ENCODE peak calls at places on chromosome 6, in eight cellular contexts. H is A549, S is heart right ventricle, K is hepatocyte, Q is H9, C is heart left ventricle, B is right lobe of liver, X is neural progenitor cell. Z is an unnamed sample.

GRCh38 chr6:107590378-107590777 is 100.5 kb downstream of the SOBP start:
- DNase-seq in K (no peak), H (no peak), C (no peak), Q (no peak), B (no peak), S (no peak), X (peak; percentile 34), Z (no peak)

GRCh38 chr6:129120856-129121255 is 237.9 kb downstream of the LAMA2 start:
- DNase-seq in X (no peak), B (no peak), Q (no peak), K (no peak), H (no peak), S (no peak), C (no peak), Z (no peak)

GRCh38 chr6:26363882-26364825 is 844 bp upstream of the BTN3A2 start:
- DNase-seq in Q (no peak), B (no peak), K (peak; percentile 12), S (no peak), H (no peak), X (no peak), C (no peak), Z (peak; percentile 30)

GRCh38 chr6:18237167-18237566 is 27.2 kb downstream of the DEK start:
- DNase-seq in S (no peak), B (no peak), C (no peak), H (no peak), Q (no peak), X (no peak), K (no peak), Z (no peak)

GRCh38 chr6:157164972-157165371 is 158.3 kb downstream of the TMEM242 start:
- DNase-seq in X (no peak), K (no peak), H (no peak), Q (no peak), S (no peak), C (no peak), B (no peak), Z (no peak)

GRCh38 chr6:30676660-30677270 is 4.0 kb upstream of the DHX16 start:
- DNase-seq in Q (no peak), B (peak; percentile 73), H (no peak), C (no peak), X (no peak), S (no peak), K (no peak), Z (no peak)

GRCh38 chr6:154017786-154018185 is 21.3 kb upstream of the OPRM1 start:
- DNase-seq in K (no peak), C (no peak), H (no peak), S (no peak), X (no peak), Q (no peak), B (no peak), Z (no peak)

GRCh38 chr6:69398729-69399128 is 398.1 kb downstream of the LMBRD1 start:
- DNase-seq in H (no peak), B (no peak), Q (no peak), K (no peak), S (no peak), C (no peak), X (no peak), Z (no peak)

GRCh38 chr6:73516712-73517489 is 3.9 kb downstream of the EEF1A1 start:
- DNase-seq in B (no peak), X (no peak), K (no peak), Q (no peak), C (no peak), S (no peak), H (no peak), Z (no peak)

GRCh38 chr6:151071295-151071694 is 168.5 kb upstream of the AKAP12 start:
- DNase-seq in S (no peak), X (no peak), H (peak; percentile 79), Q (no peak), B (no peak), C (peak; percentile 41), K (no peak), Z (peak; percentile 84)

GRCh38 chr6:80523531-80523970 is 417.1 kb downstream of the BCKDHB start:
- DNase-seq in B (no peak), K (peak; percentile 49), C (peak; percentile 7), Q (peak; percentile 90), H (no peak), X (peak; percentile 81), S (peak; percentile 11), Z (peak; percentile 36)

GRCh38 chr6:25844518-25844917 is 12.7 kb upstream of the SLC17A1 start:
- DNase-seq in B (no peak), H (no peak), X (no peak), S (no peak), K (no peak), C (no peak), Q (no peak), Z (no peak)

GRCh38 chr6:100283288-100283687 is 181.4 kb downstream of the SIM1 start:
- DNase-seq in Q (no peak), B (no peak), K (peak; percentile 8), X (peak; percentile 9), C (no peak), H (peak; percentile 53), S (no peak), Z (peak; percentile 47)

GRCh38 chr6:141848029-141848890 is 284.5 kb upstream of the GJE1 start:
- DNase-seq in K (no peak), S (no peak), X (no peak), C (no peak), H (no peak), Q (no peak), B (no peak), Z (no peak)

GRCh38 chr6:89650579-89650978 is 12.0 kb upstream of the LYRM2 start:
- DNase-seq in K (no peak), C (no peak), S (no peak), B (no peak), H (no peak), Q (no peak), X (no peak), Z (no peak)
- TF ChIP-seq CTCF in K (no peak), C (no peak), S (no peak), B (no peak), H (no peak), Q (no peak), X (no peak), Z (no peak)

GRCh38 chr6:43999628-44000027 is 127.6 kb downstream of the MRPL14 start:
- DNase-seq in S (no peak), X (no peak), Q (no peak), K (no peak), B (no peak), H (no peak), C (no peak), Z (no peak)
- H3K27ac ChIP-seq in S (no peak overlapping the region), X (no peak overlapping the region), Q (no peak overlapping the region), K (no peak overlapping the region), B (no peak overlapping the region), H (peak overlapping the region; percentile 100), C (no peak overlapping the region), Z (no peak overlapping the region)

GRCh38 chr6:158595223-158595622 is 35.3 kb downstream of the TMEM181 start:
- DNase-seq in K (no peak), S (no peak), X (no peak), C (no peak), B (no peak), Q (no peak), H (no peak), Z (no peak)
- TF ChIP-seq CTCF in K (peak; percentile 9), S (no peak), X (no peak), C (no peak), B (no peak), Q (no peak), H (no peak), Z (peak; percentile 29)

DNA sequence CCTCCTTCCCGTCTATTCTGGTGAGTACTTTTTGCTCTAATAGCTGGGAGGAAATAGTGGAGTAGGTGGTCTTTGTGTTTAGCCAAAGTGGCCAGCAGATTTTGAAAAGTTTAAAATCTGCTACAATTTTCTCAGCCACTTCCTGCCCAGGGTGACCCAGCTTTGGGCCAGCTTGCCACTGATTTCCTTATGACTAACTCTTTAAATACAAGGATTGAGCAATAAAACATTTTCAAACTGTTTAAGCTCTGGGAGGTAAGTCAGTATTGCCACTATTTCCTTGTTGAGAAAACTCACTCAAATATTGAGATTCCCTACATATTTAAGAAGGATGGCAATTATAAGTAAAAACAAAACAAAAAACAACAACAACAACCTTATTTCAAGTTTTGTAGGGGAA is 54.5 kb downstream of the TRMT11 start:
- DNase-seq in Q (no peak), B (no peak), S (no peak), H (peak; percentile 86), X (no peak), C (no peak), K (peak; percentile 29), Z (no peak)
- H3K27ac ChIP-seq in Q (no peak overlapping the region), B (no peak overlapping the region), S (no peak overlapping the region), H (peak overlapping the region; percentile 96), X (no peak overlapping the region), C (no peak overlapping the region), K (peak overlapping the region; percentile 66), Z (no peak overlapping the region)

Z was measured in cardiac muscle cell.